ENCODE peak calls at places on chromosomes 3 and 15, in ten cellular contexts. Z, C, M, Q, P, K, S, J, O and X are unnamed samples.

GRCh38 chr3:136982520-136983138 is 24.8 kb downstream of the IL20RB start:
- DNase-seq in O (no peak), P (no peak), Z (no peak), S (no peak), K (no peak), M (no peak), J (peak), Q (no peak), C (no peak), X (no peak)

GRCh38 chr15:91508633-91509032 is 344.9 kb upstream of the SLCO3A1 start:
- DNase-seq in M (no peak), C (no peak), K (no peak), Z (no peak), J (peak), P (no peak), Q (no peak), S (no peak), O (no peak), X (peak)

GRCh38 chr15:55334997-55335396 is 16.0 kb downstream of the PIGB start:
- DNase-seq in P (no peak), S (no peak), C (no peak), K (no peak), Q (no peak), Z (no peak), O (no peak), J (peak), M (no peak), X (peak)

GRCh38 chr3:29937185-29937584 is 656.3 kb downstream of the RBMS3 start:
- DNase-seq in K (no peak), P (no peak), J (peak), S (peak), C (no peak), M (no peak), O (no peak), Q (no peak), Z (no peak), X (peak)

GRCh38 chr15:45751629-45752028 is 116.8 kb downstream of the SQOR start:
- DNase-seq in P (no peak), O (no peak), S (no peak), C (no peak), Z (no peak), Q (no peak), M (no peak), J (no peak), K (no peak), X (no peak)

GRCh38 chr3:31448882-31449243 is 83.9 kb upstream of the STT3B start:
- DNase-seq in M (no peak), J (no peak), K (no peak), C (no peak), Q (no peak), S (no peak), O (no peak), Z (no peak), P (no peak), X (no peak)

GRCh38 chr15:69415381-69415780 is 1.2 kb downstream of the KIF23 start:
- DNase-seq in O (no peak), J (no peak), Z (no peak), M (no peak), Q (no peak), P (no peak), S (peak), C (no peak), K (no peak), X (peak)

GRCh38 chr3:32309653-32310242 is 71.3 kb downstream of the CMTM8 start:
- DNase-seq in Z (no peak), J (no peak), K (no peak), Q (no peak), S (no peak), M (no peak), C (no peak), P (no peak), O (no peak), X (no peak)

GRCh38 chr15:33644319-33644718 is 324.0 kb upstream of the CHRM5 start:
- DNase-seq in O (no peak), Z (no peak), S (no peak), K (no peak), M (no peak), C (no peak), Q (no peak), P (no peak), J (no peak), X (no peak)

GRCh38 chr3:46748160-46748559 is 30.5 kb upstream of the PRSS50 start:
- DNase-seq in Z (no peak), S (no peak), J (no peak), Q (no peak), M (no peak), O (no peak), P (no peak), K (no peak), C (no peak), X (no peak)

GRCh38 chr3:165753560-165753959 is 83.7 kb downstream of the BCHE start:
- DNase-seq in S (peak), P (no peak), Q (no peak), K (no peak), C (no peak), M (no peak), J (no peak), O (no peak), Z (no peak), X (peak)

GRCh38 chr3:52004158-52004787 is 8.6 kb upstream of the RPL29 start:
- DNase-seq in O (peak), C (no peak), S (peak), K (no peak), J (peak), M (no peak), Q (no peak), P (no peak), Z (no peak), X (peak)

GRCh38 chr15:76327191-76328105 is 9.1 kb upstream of the ISL2 start:
- DNase-seq in S (no peak), O (no peak), C (no peak), P (no peak), M (peak), J (peak), Z (no peak), Q (no peak), K (no peak), X (no peak)

GRCh38 chr3:149390772-149391212 is 13.3 kb upstream of the TM4SF1 start:
- DNase-seq in C (no peak), M (no peak), P (no peak), Q (no peak), S (peak), J (peak), O (no peak), K (no peak), Z (no peak), X (no peak)

GRCh38 chr3:100893590-100893989 is 99.6 kb downstream of the ABI3BP start:
- DNase-seq in Q (no peak), O (no peak), S (peak), K (peak), P (no peak), M (no peak), Z (no peak), J (peak), C (peak), X (peak)